ENCODE peak calls at places on chromosomes 2 and 18, in six cellular contexts. S is islet precursor cell; O is stimulated activated naive B cell treated with anti-CD40 and anti-IgM and Interleukin-4, amounts not matched to agents 10 μg/mL and 1 μg/mL and 100 μg/mL, for 72 hours; U is RWPE1; W is mucosa of gallbladder; Q is stimulated activated CD4-positive, alpha-beta T cell treated with anti-CD3 and anti-CD28 coated beads, Interleukin-2, amount 100 ng/mL, for 48 hours. G is an unnamed sample.
A peak's percentile ranks its signal among the peaks of the same experiment; 100 is the strongest.

GRCh38 chr18:27599202-27599829 is 414.2 kb upstream of the CHST9 start:
- DNase-seq in W (peak; percentile 24), S (peak; percentile 60), U (peak; percentile 35), O (no peak), Q (peak; percentile 26), G (no peak)

GRCh38 chr2:113407446-113408099 is 29.9 kb upstream of the ZNG1B start:
- DNase-seq in W (peak; percentile 22), Q (no peak), S (no peak), U (peak; percentile 35), O (no peak), G (no peak)

GRCh38 chr2:233048569-233049193 is 11.5 kb upstream of the INPP5D start:
- DNase-seq in O (no peak), Q (no peak), W (no peak), S (peak; percentile 40), U (no peak), G (no peak)

GRCh38 chr2:225996477-225996858 is 597.0 kb downstream of the NYAP2 start:
- DNase-seq in U (no peak), O (no peak), Q (no peak), S (no peak), W (no peak), G (no peak)

GRCh38 chr2:71603311-71603794 is 150.0 kb downstream of the DYSF start:
- DNase-seq in U (no peak), Q (no peak), W (no peak), O (no peak), S (peak; percentile 53), G (no peak)

GRCh38 chr2:196729418-196729817 is 70.1 kb downstream of the GTF3C3 start:
- DNase-seq in S (no peak), U (no peak), O (no peak), Q (no peak), W (peak; percentile 54), G (no peak)

GRCh38 chr2:234107861-234108260 is 57.4 kb downstream of the SPP2 start:
- DNase-seq in W (no peak), O (no peak), S (no peak), U (peak; percentile 61), Q (no peak), G (no peak)

GRCh38 chr18:419542-420175 is 80.8 kb downstream of the COLEC12 start:
- DNase-seq in O (no peak), S (no peak), W (no peak), Q (no peak), U (no peak), G (no peak)

GRCh38 chr2:74919827-74920226 is 38.6 kb upstream of the POLE4 start:
- DNase-seq in U (peak; percentile 62), W (peak; percentile 51), O (peak; percentile 49), Q (peak; percentile 70), S (peak; percentile 88), G (no peak)